ENCODE peak calls at places on chromosomes 12 and 14, in four cellular contexts. One of them, this sample, is unnamed.

GRCh38 chr12:93976024-93976423 is 172.4 kb upstream of the PLXNC1 start:
- DNase-seq in globus pallidus: no peak
- DNase-seq in CD8-positive, alpha-beta memory T cell: no peak
- DNase-seq in GM12892: no peak
- DNase-seq in this sample: no peak

GRCh38 chr12:64611430-64612286 is 1.4 kb downstream of the RASSF3 start:
- DNase-seq in CD8-positive, alpha-beta memory T cell: no peak
- DNase-seq in globus pallidus: peak
- DNase-seq in GM12892: no peak
- DNase-seq in this sample: no peak

GRCh38 chr14:55705651-55706340 is 125.8 kb downstream of the KTN1 start:
- DNase-seq in GM12892: no peak
- DNase-seq in CD8-positive, alpha-beta memory T cell: no peak
- DNase-seq in globus pallidus: no peak
- DNase-seq in this sample: no peak

GRCh38 chr12:130557876-130558770 is 158.0 kb downstream of the RIMBP2 start:
- DNase-seq in globus pallidus: no peak
- DNase-seq in CD8-positive, alpha-beta memory T cell: no peak
- DNase-seq in GM12892: no peak
- DNase-seq in this sample: no peak

GRCh38 chr12:64007853-64008252 is 163.4 kb downstream of the SRGAP1 start:
- DNase-seq in CD8-positive, alpha-beta memory T cell: no peak
- DNase-seq in globus pallidus: no peak
- DNase-seq in GM12892: no peak
- DNase-seq in this sample: no peak

GRCh38 chr12:28704477-28705169 is 444.5 kb upstream of the FAR2 start:
- DNase-seq in GM12892: no peak
- DNase-seq in CD8-positive, alpha-beta memory T cell: no peak
- DNase-seq in globus pallidus: no peak
- DNase-seq in this sample: no peak

GRCh38 chr12:106446429-106447092 is 89.0 kb downstream of the POLR3B start:
- DNase-seq in globus pallidus: peak
- DNase-seq in GM12892: no peak
- DNase-seq in CD8-positive, alpha-beta memory T cell: no peak
- DNase-seq in this sample: no peak

GRCh38 chr12:14410841-14411569 is 45.5 kb downstream of the ATF7IP start:
- DNase-seq in CD8-positive, alpha-beta memory T cell: no peak
- DNase-seq in globus pallidus: no peak
- DNase-seq in GM12892: no peak
- DNase-seq in this sample: no peak

GRCh38 chr12:2641209-2641608 is 153.6 kb upstream of the FKBP4 start:
- DNase-seq in globus pallidus: no peak
- DNase-seq in GM12892: no peak
- DNase-seq in CD8-positive, alpha-beta memory T cell: no peak
- DNase-seq in this sample: no peak

GRCh38 chr14:90426663-90427062 is 29.8 kb downstream of the CALM1 start:
- DNase-seq in CD8-positive, alpha-beta memory T cell: no peak
- DNase-seq in globus pallidus: no peak
- DNase-seq in GM12892: no peak
- DNase-seq in this sample: no peak

GRCh38 chr12:89038831-89039509 is 313.3 kb downstream of the DUSP6 start:
- DNase-seq in globus pallidus: no peak
- DNase-seq in CD8-positive, alpha-beta memory T cell: no peak
- DNase-seq in GM12892: no peak
- DNase-seq in this sample: no peak